ENCODE peak calls at places on chromosomes 4 and X, in ten cellular contexts. W is KBM-7; B is posterior vena cava; Q is HT1080; Z is stimulated activated CD8-positive, alpha-beta memory T cell treated with anti-CD3 and anti-CD28 coated beads, Interleukin-15, amount 100 ng/mL, for 4 hours; T is NCI-H1930; S is heart left ventricle; R is astrocyte of the hippocampus; F is activated T-cell treated with anti-CD3 and anti-CD28 coated beads for 48 hours; P is retina. M is an unnamed sample.

GRCh38 chr4:41873380-41874295 is 61.6 kb upstream of the TMEM33 start:
- DNase-seq in W (no peak), B (peak; percentile 59), Q (no peak), Z (no peak), T (no peak), S (no peak), R (no peak), F (no peak), P (peak; percentile 70), M (no peak)

GRCh38 chrX:519741-520140 is 110.8 kb upstream of the SHOX start:
- DNase-seq in W (no peak), B (peak; percentile 48), Q (no peak), Z (no peak), T (no peak), S (no peak), R (no peak), F (no peak), P (no peak), M (no peak)

GRCh38 chr4:27242217-27242616 is 381.6 kb downstream of the STIM2 start:
- DNase-seq in W (no peak), B (no peak), Q (no peak), Z (no peak), T (no peak), S (no peak), R (no peak), F (no peak), P (no peak), M (no peak)

GRCh38 chr4:140098481-140099132 is 55.4 kb downstream of the MAML3 start:
- DNase-seq in W (peak; percentile 40), B (no peak), Q (peak; percentile 96), Z (no peak), T (no peak), S (peak; percentile 35), R (peak; percentile 63), F (no peak), P (no peak), M (no peak)

GRCh38 chrX:46488712-46489111 is 56.5 kb downstream of the ZNF674 start:
- DNase-seq in W (no peak), B (no peak), Q (no peak), Z (no peak), T (no peak), S (no peak), R (no peak), F (no peak), P (no peak), M (no peak)

GRCh38 chr4:8039290-8039689 is 99.6 kb upstream of the AFAP1 start:
- DNase-seq in W (peak; percentile 15), B (no peak), Q (no peak), Z (no peak), T (no peak), S (no peak), R (peak; percentile 37), F (no peak), P (peak; percentile 80), M (peak; percentile 27)

GRCh38 chrX:15881498-15881897 is 26.9 kb upstream of the AP1S2 start:
- DNase-seq in W (no peak), B (no peak), Q (no peak), Z (no peak), T (no peak), S (no peak), R (no peak), F (no peak), P (no peak), M (no peak)

GRCh38 chr4:1539859-1540600 is 133.8 kb upstream of the NKX1-1 start:
- DNase-seq in W (no peak), B (no peak), Q (no peak), Z (no peak), T (no peak), S (peak; percentile 13), R (no peak), F (no peak), P (peak; percentile 61), M (no peak)

GRCh38 chr4:26822546-26822945 is 38.1 kb upstream of the STIM2 start:
- DNase-seq in W (peak; percentile 61), B (no peak), Q (no peak), Z (no peak), T (no peak), S (no peak), R (no peak), F (no peak), P (no peak), M (no peak)